ENCODE peak calls at places on chromosomes 5 and 9, in seven cellular contexts. S, H, X, A, T, K and V are unnamed samples.

GRCh38 chr9:97412628-97413382 is 909 bp downstream of the TDRD7 start:
- DNase-seq in H (no peak), S (no peak), A (no peak), T (peak), K (no peak), X (peak), V (no peak)

GRCh38 chr9:97900738-97901565 is 21.3 kb downstream of the TRMO start:
- DNase-seq in K (no peak), T (peak), S (no peak), X (peak), H (no peak), A (no peak), V (no peak)

GRCh38 chr5:169602535-169602934 is 19.0 kb downstream of the SPDL1 start:
- DNase-seq in S (no peak), A (no peak), T (no peak), K (no peak), H (no peak), X (peak), V (no peak)

GRCh38 chr9:107174441-107174840 is 108.6 kb upstream of the RAD23B start:
- DNase-seq in S (no peak), K (no peak), X (no peak), T (peak), H (no peak), A (no peak), V (no peak)

GRCh38 chr9:135674977-135675376 is 11.9 kb downstream of the LCN9 start:
- DNase-seq in T (no peak), X (no peak), H (no peak), S (no peak), A (no peak), K (no peak), V (no peak)

GRCh38 chr5:2284678-2285077 is 402.0 kb upstream of the IRX4 start:
- DNase-seq in K (no peak), X (no peak), A (no peak), S (no peak), T (no peak), H (no peak), V (no peak)

GRCh38 chr5:108560581-108560980 is 178.7 kb upstream of the FBXL17 start:
- DNase-seq in T (peak), A (no peak), K (no peak), S (no peak), H (no peak), X (peak), V (no peak)

GRCh38 chr9:115237383-115238087 is 119.6 kb upstream of the TNC start:
- DNase-seq in H (peak), A (no peak), T (peak), S (no peak), X (no peak), K (no peak), V (no peak)

GRCh38 chr9:95177617-95178016 is 139.9 kb downstream of the FANCC start:
- DNase-seq in X (no peak), H (no peak), T (no peak), K (no peak), A (no peak), S (no peak), V (no peak)

GRCh38 chr9:98401140-98402025 is 145.9 kb upstream of the TBC1D2 start:
- DNase-seq in K (no peak), H (no peak), S (no peak), X (peak), A (no peak), T (peak), V (no peak)

GRCh38 chr5:180639743-180640300 is 9.6 kb downstream of the FLT4 start:
- DNase-seq in K (no peak), A (peak), X (no peak), H (no peak), T (no peak), S (peak), V (no peak)

GRCh38 chr5:855771-856530 is 5.2 kb upstream of the ZDHHC11 start:
- DNase-seq in S (peak), T (no peak), X (no peak), A (no peak), H (no peak), K (no peak), V (no peak)

GRCh38 chr9:68794898-68795297 is 89.9 kb downstream of the PIP5K1B start:
- DNase-seq in K (peak), X (no peak), T (no peak), S (no peak), A (no peak), H (no peak), V (no peak)

GRCh38 chr9:126397056-126397455 is 70.4 kb downstream of the MVB12B start:
- DNase-seq in A (no peak), T (no peak), K (no peak), X (no peak), S (no peak), H (no peak), V (no peak)

GRCh38 chr5:170111088-170111796 is 5.5 kb downstream of the FOXI1 start:
- DNase-seq in H (peak), S (no peak), T (no peak), X (no peak), A (no peak), K (no peak), V (no peak)

GRCh38 chr5:75051217-75051751 is 1.1 kb downstream of the GCNT4 start:
- DNase-seq in T (no peak), K (no peak), X (no peak), S (no peak), H (no peak), A (no peak), V (no peak)

GRCh38 chr9:27331393-27331792 is 34.4 kb upstream of the EQTN start:
- DNase-seq in A (no peak), H (no peak), K (no peak), X (no peak), S (no peak), T (no peak), V (no peak)

GRCh38 chr5:100576217-100576751 is 41.1 kb downstream of the FAM174A start:
- DNase-seq in S (no peak), X (peak), A (no peak), T (peak), H (no peak), K (no peak), V (no peak)

GRCh38 chr9:127204771-127205470 is 59.7 kb upstream of the GARNL3 start:
- DNase-seq in S (no peak), X (peak), H (no peak), A (no peak), T (peak), K (no peak), V (no peak)

GRCh38 chr5:169944922-169945675 is 35.2 kb downstream of the INSYN2B start:
- DNase-seq in T (no peak), K (no peak), X (peak), S (no peak), A (no peak), H (no peak), V (no peak)

GRCh38 chr9:130688070-130688469 is 5.5 kb upstream of the EXOSC2 start:
- DNase-seq in T (no peak), K (no peak), A (no peak), X (no peak), H (no peak), S (no peak), V (no peak)

GRCh38 chr5:3310551-3311340 is 284.9 kb upstream of the IRX1 start:
- DNase-seq in X (no peak), S (no peak), T (peak), K (no peak), H (no peak), A (no peak), V (peak)

GRCh38 chr9:21989440-21990189 is 4.6 kb downstream of the CDKN2A start:
- DNase-seq in K (no peak), X (no peak), T (no peak), A (no peak), S (peak), H (no peak), V (no peak)

GRCh38 chr5:401216-402034 is 41.6 kb upstream of the EXOC3 start:
- DNase-seq in X (no peak), H (peak), T (no peak), S (peak), K (no peak), A (no peak), V (no peak)

GRCh38 chr9:127698985-127699670 is 7.7 kb upstream of the CFAP157 start:
- DNase-seq in K (peak), T (peak), A (peak), H (peak), S (peak), X (peak), V (peak)

GRCh38 chr5:179261301-179262125 is 83.7 kb downstream of the ADAMTS2 start:
- DNase-seq in K (no peak), X (peak), S (peak), A (peak), H (peak), T (peak), V (no peak)

GRCh38 chr5:14143509-14143842 is 334 bp downstream of the TRIO start:
- DNase-seq in T (no peak), A (no peak), K (no peak), H (no peak), X (no peak), S (no peak), V (no peak)

GRCh38 chr9:94853887-94854286 is 127.4 kb downstream of the AOPEP start:
- DNase-seq in K (no peak), S (no peak), H (no peak), X (peak), A (no peak), T (no peak), V (no peak)

GRCh38 chr5:32639943-32640342 is 54.6 kb downstream of the SUB1 start:
- DNase-seq in A (no peak), X (no peak), H (no peak), S (no peak), T (no peak), K (no peak), V (no peak)

DNA sequence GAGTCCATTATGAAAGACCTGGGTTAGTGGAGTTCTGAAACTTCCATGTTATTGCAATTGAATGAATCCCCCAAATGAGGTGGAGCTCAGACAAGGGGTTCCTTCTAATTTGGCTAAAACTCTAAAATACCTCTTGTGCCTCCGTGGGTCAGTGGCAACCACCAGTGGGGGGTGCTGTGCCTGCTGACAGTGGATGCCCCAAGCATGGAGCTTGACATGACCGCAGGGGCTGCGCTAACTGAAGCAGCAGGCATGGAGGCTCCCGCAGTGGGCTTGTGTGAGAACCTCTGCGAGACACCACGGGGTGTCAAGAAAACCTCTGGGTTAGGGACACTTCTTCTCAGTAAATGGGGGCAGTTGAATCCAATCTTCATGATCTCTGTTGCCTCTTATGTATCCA is 200.5 kb downstream of the DRD1 start:
- DNase-seq in X (no peak), S (no peak), A (no peak), H (no peak), K (no peak), T (no peak), V (no peak)
- TF ChIP-seq CTCF in X (no peak), S (no peak), A (no peak), H (no peak), K (no peak), T (no peak), V (no peak)

GRCh38 chr5:118933703-118934102 is 54.6 kb downstream of the DTWD2 start:
- DNase-seq in X (no peak), A (no peak), T (no peak), H (no peak), K (no peak), S (no peak), V (no peak)
- H3K4me3 ChIP-seq in X (no peak), A (no peak), T (no peak), H (no peak), K (no peak), S (no peak), V (no peak)

GRCh38 chr9:34252016-34252415 is 73.2 kb downstream of the UBAP1 start:
- DNase-seq in T (peak), X (no peak), H (no peak), K (no peak), S (no peak), A (no peak), V (no peak)

GRCh38 chr9:34254141-34254913 is 74.7 kb downstream of the KIF24 start:
- DNase-seq in S (no peak), A (no peak), X (peak), H (peak), K (no peak), T (peak), V (no peak)

GRCh38 chr9:34253460-34253837 is 74.6 kb downstream of the UBAP1 start:
- DNase-seq in S (no peak), H (peak), T (peak), X (peak), A (no peak), K (no peak), V (no peak)

GRCh38 chr9:34250721-34251120 is 71.9 kb downstream of the UBAP1 start:
- DNase-seq in S (no peak), H (no peak), K (no peak), A (no peak), T (no peak), X (no peak), V (no peak)

DNA sequence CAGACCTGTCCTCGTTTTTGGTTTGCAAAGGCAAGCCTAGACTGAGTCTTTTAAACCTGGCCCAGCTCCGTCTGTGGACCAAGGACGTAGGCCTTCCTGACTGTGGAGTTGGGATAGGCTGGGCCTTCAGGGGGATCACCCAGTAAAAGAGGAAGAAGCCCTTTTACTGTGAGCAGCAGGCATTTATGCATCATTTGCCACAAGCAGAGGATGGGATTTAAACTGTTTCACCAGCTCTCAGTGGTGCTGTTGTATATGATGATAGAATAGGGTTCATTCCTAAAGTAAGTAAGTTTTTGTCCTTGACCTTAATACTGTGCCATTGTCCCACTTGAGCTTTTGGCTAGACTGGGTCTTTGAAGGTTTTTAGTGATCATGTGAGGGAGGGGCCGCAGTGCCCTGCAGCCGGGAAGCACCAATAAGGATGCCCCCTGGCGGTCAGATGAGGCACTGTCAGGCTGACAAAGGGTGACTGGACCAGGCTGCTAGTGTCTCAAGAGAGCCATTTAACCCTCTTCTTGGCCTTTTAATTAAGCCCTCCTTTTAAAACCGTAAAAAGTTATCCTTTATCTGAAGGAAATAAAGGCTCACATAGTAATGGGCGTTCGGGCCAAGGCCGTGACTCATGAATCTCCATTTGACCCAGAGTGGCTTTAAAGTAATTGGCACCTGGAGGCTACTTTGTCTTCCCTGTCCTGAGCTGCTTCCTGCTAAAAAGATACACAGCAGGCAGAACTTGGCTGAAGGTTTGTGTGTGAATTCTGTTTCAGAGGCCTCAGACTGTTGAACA is 74.0 kb downstream of the UBAP1 start:
- DNase-seq in S (peak), H (peak), T (peak), K (peak), X (peak), A (peak), V (no peak)
- TF ChIP-seq CTCF in S (peak), H (peak), T (peak), K (peak), X (peak), A (peak), V (peak)

GRCh38 chr5:68949711-68950110 is 144.1 kb upstream of the SLC30A5 start:
- DNase-seq in K (no peak), A (no peak), X (no peak), H (no peak), T (no peak), S (no peak), V (no peak)
- H3K4me3 ChIP-seq in K (no peak), A (no peak), X (no peak), H (no peak), T (no peak), S (no peak), V (no peak)